ENCODE peak calls at places on chromosomes 12 and 14, in eight cellular contexts. W is stimulated activated CD4-positive, alpha-beta T cell treated with anti-CD3 and anti-CD28 coated beads, Interleukin-2, amount 100 ng/mL, for 24 hours; X is NCI-H460; R is OCI-M1; M is stimulated activated naive CD8-positive, alpha-beta T cell treated with anti-CD3 and anti-CD28 coated beads, Interleukin-15, amount 100 ng/mL, for 72 hours; C is left ventricle myocardium inferior; V is Caco-2; U is Right ventricle myocardium inferior. Q is an unnamed sample.

GRCh38 chr14:54686219-54686870 is 119.4 kb downstream of the SAMD4A start:
- DNase-seq in C (peak), W (no peak), V (no peak), R (no peak), M (no peak), U (no peak), X (no peak), Q (no peak)

GRCh38 chr12:51070004-51070403 is 13.4 kb downstream of the CSRNP2 start:
- DNase-seq in M (no peak), U (no peak), R (peak), X (no peak), C (no peak), V (peak), W (no peak), Q (no peak)

GRCh38 chr12:66014818-66015217 is 115.7 kb downstream of the LLPH start:
- DNase-seq in V (peak), C (no peak), M (no peak), X (no peak), R (no peak), U (no peak), W (no peak), Q (no peak)

GRCh38 chr12:69265205-69265604 is 25.8 kb downstream of the CPSF6 start:
- DNase-seq in R (no peak), U (no peak), W (no peak), V (no peak), M (no peak), X (no peak), C (no peak), Q (no peak)

GRCh38 chr12:116138781-116139180 is 138.7 kb downstream of the MED13L start:
- DNase-seq in W (no peak), U (no peak), M (no peak), V (no peak), X (no peak), C (no peak), R (no peak), Q (no peak)

GRCh38 chr14:105061428-105062047 is 3.7 kb downstream of the GPR132 start:
- DNase-seq in C (peak), U (peak), M (peak), R (no peak), X (no peak), W (peak), V (no peak), Q (peak)

GRCh38 chr14:41986083-41986645 is 379.5 kb downstream of the LRFN5 start:
- DNase-seq in M (no peak), X (no peak), R (peak), U (no peak), W (no peak), C (no peak), V (no peak), Q (no peak)

GRCh38 chr14:74591899-74592298 is 20.1 kb downstream of the LTBP2 start:
- DNase-seq in X (no peak), V (no peak), C (no peak), R (no peak), U (no peak), M (no peak), W (no peak), Q (no peak)

GRCh38 chr12:124563401-124563800 is 4.0 kb downstream of the NCOR2 start:
- DNase-seq in R (no peak), M (no peak), V (no peak), X (no peak), C (no peak), U (peak), W (no peak), Q (no peak)

GRCh38 chr14:99118946-99119345 is 153.1 kb downstream of the BCL11B start:
- DNase-seq in V (no peak), U (no peak), M (no peak), R (no peak), C (no peak), X (no peak), W (no peak), Q (no peak)

GRCh38 chr14:55553791-55554190 is 26.2 kb upstream of the KTN1 start:
- DNase-seq in U (no peak), M (no peak), X (no peak), R (no peak), W (no peak), V (no peak), C (no peak), Q (no peak)

GRCh38 chr12:51381226-51382079 is 9.8 kb downstream of the GALNT6 start:
- DNase-seq in R (no peak), V (no peak), U (no peak), X (no peak), W (no peak), C (no peak), M (no peak), Q (no peak)

GRCh38 chr14:62253931-62254330 is 491.7 kb downstream of the SNAPC1 start:
- DNase-seq in U (no peak), W (no peak), X (no peak), M (no peak), R (no peak), C (no peak), V (no peak), Q (no peak)

GRCh38 chr12:56160160-56160763 is 2.1 kb downstream of the MYL6 start:
- DNase-seq in X (no peak), W (peak), R (no peak), M (peak), U (no peak), C (no peak), V (no peak), Q (no peak)

GRCh38 chr14:32679927-32680612 is 258.6 kb upstream of the NPAS3 start:
- DNase-seq in V (no peak), U (no peak), C (no peak), M (no peak), R (no peak), W (no peak), X (no peak), Q (no peak)

GRCh38 chr14:104151028-104151385 is 12.6 kb downstream of the KIF26A start:
- DNase-seq in R (no peak), U (no peak), V (no peak), W (no peak), X (no peak), C (no peak), M (no peak), Q (no peak)

GRCh38 chr12:131543040-131543439 is 167.8 kb upstream of the SFSWAP start:
- DNase-seq in W (no peak), U (no peak), V (no peak), X (no peak), R (no peak), M (no peak), C (no peak), Q (no peak)

GRCh38 chr12:116955382-116956021 is 44.8 kb downstream of the FBXW8 start:
- DNase-seq in W (no peak), R (peak), X (peak), U (no peak), M (no peak), C (no peak), V (peak), Q (no peak)

GRCh38 chr14:78848234-78848820 is 678.2 kb downstream of the NRXN3 start:
- DNase-seq in X (peak), V (peak), W (peak), U (no peak), R (peak), M (peak), C (no peak), Q (peak)

GRCh38 chr12:96241484-96242256 is 47.5 kb downstream of the ELK3 start:
- DNase-seq in V (no peak), M (peak), R (no peak), U (peak), W (peak), C (no peak), X (no peak), Q (no peak)